ENCODE peak calls at places on chromosome 1, in eight cellular contexts. R is EH, M is foreskin fibroblast, U is HCEC 1CT, C is B cell, P is putamen, Q is HTR-8/SVneo, T is HFF-Myc. Z is an unnamed sample.

GRCh38 chr1:171251042-171251740 is 2.9 kb downstream of the FMO1 start:
- DNase-seq in R (peak), M (peak), U (no peak), C (no peak), P (no peak), Q (no peak), T (no peak), Z (no peak)

GRCh38 chr1:38009088-38009840 is 3.3 kb upstream of the UTP11 start:
- DNase-seq in R (peak), M (peak), U (peak), C (no peak), P (no peak), Q (no peak), T (no peak), Z (no peak)

GRCh38 chr1:211487082-211487481 is 4.9 kb downstream of the RD3 start:
- DNase-seq in R (no peak), M (no peak), U (no peak), C (no peak), P (no peak), Q (no peak), T (no peak), Z (no peak)

GRCh38 chr1:209218986-209219385 is 364.5 kb upstream of the CAMK1G start:
- DNase-seq in R (no peak), M (no peak), U (no peak), C (no peak), P (no peak), Q (no peak), T (no peak), Z (no peak)

GRCh38 chr1:232687304-232687703 is 57.4 kb upstream of the SIPA1L2 start:
- DNase-seq in R (no peak), M (no peak), U (no peak), C (no peak), P (no peak), Q (no peak), T (no peak), Z (no peak)

GRCh38 chr1:226491093-226491850 is 57.3 kb upstream of the STUM start:
- DNase-seq in R (no peak), M (no peak), U (no peak), C (no peak), P (no peak), Q (no peak), T (no peak), Z (no peak)

GRCh38 chr1:79295967-79296366 is 289.4 kb upstream of the ADGRL4 start:
- DNase-seq in R (peak), M (peak), U (no peak), C (no peak), P (no peak), Q (no peak), T (no peak), Z (no peak)

GRCh38 chr1:15261155-15262002 is 14.4 kb downstream of the FHAD1 start:
- DNase-seq in R (no peak), M (no peak), U (no peak), C (no peak), P (peak), Q (no peak), T (no peak), Z (peak)

GRCh38 chr1:85118751-85119150 is 70.5 kb upstream of the MCOLN3 start:
- DNase-seq in R (peak), M (no peak), U (no peak), C (no peak), P (no peak), Q (no peak), T (no peak), Z (no peak)

GRCh38 chr1:66623812-66624211 is 89.9 kb downstream of the SGIP1 start:
- DNase-seq in R (peak), M (peak), U (peak), C (no peak), P (no peak), Q (peak), T (peak), Z (no peak)

GRCh38 chr1:3529099-3529729 is 74.7 kb downstream of the ARHGEF16 start:
- DNase-seq in R (peak), M (no peak), U (no peak), C (no peak), P (no peak), Q (no peak), T (no peak), Z (no peak)

GRCh38 chr1:153563339-153563952 is 2.2 kb downstream of the S100A2 start:
- DNase-seq in R (no peak), M (no peak), U (no peak), C (no peak), P (no peak), Q (no peak), T (no peak), Z (peak)

GRCh38 chr1:14740466-14740865 is 142.0 kb downstream of the KAZN start:
- DNase-seq in R (no peak), M (no peak), U (no peak), C (no peak), P (no peak), Q (no peak), T (no peak), Z (no peak)

GRCh38 chr1:19013826-19014548 is 57.5 kb upstream of the IFFO2 start:
- DNase-seq in R (no peak), M (no peak), U (no peak), C (no peak), P (no peak), Q (no peak), T (no peak), Z (no peak)

GRCh38 chr1:69122373-69122772 is 445.3 kb upstream of the LRRC7 start:
- DNase-seq in R (no peak), M (no peak), U (no peak), C (no peak), P (no peak), Q (no peak), T (no peak), Z (no peak)

GRCh38 chr1:3107201-3107600 is 38.2 kb downstream of the PRDM16 start:
- DNase-seq in R (no peak), M (no peak), U (no peak), C (no peak), P (no peak), Q (no peak), T (no peak), Z (no peak)

Z was measured in ureter.